ENCODE peak calls at places on chromosomes 2 and 18, in nine cellular contexts. P is heart left ventricle, K is ovary, S is GM12878, G is HCT116, W is Peyer's patch, R is tibial nerve, D is right lobe of liver, U is HepG2. I is an unnamed sample.

GRCh38 chr2:237942512-237942897 is 24.3 kb upstream of the UBE2F start:
- DNase-seq in P (no peak), K (no peak), S (no peak), G (no peak), W (no peak), R (no peak), D (no peak), U (no peak), I (no peak)

GRCh38 chr2:96763511-96764252 is 3.0 kb downstream of the CNNM4 start:
- DNase-seq in P (no peak), K (no peak), S (no peak), G (no peak), W (no peak), R (no peak), D (no peak), U (peak), I (no peak)

GRCh38 chr2:232528746-232529445 is 2.9 kb downstream of the CHRND start:
- DNase-seq in P (peak), K (no peak), S (no peak), G (no peak), W (no peak), R (no peak), D (peak), U (no peak), I (no peak)

GRCh38 chr2:167965907-167966306 is 281.5 kb downstream of the STK39 start:
- DNase-seq in P (no peak), K (no peak), S (no peak), G (no peak), W (no peak), R (no peak), D (no peak), U (no peak), I (no peak)

GRCh38 chr2:26764078-26764887 is at the start of gene SLC35F6:
- DNase-seq in P (peak), K (peak), S (no peak), G (no peak), W (peak), R (peak), D (peak), U (peak), I (peak)

GRCh38 chr2:71454221-71455010 is 1.1 kb downstream of the DYSF start:
- DNase-seq in P (peak), K (no peak), S (no peak), G (no peak), W (no peak), R (no peak), D (peak), U (no peak), I (no peak)

GRCh38 chr2:222057249-222058073 is 241.3 kb downstream of the PAX3 start:
- DNase-seq in P (no peak), K (no peak), S (no peak), G (no peak), W (no peak), R (no peak), D (no peak), U (no peak), I (no peak)

GRCh38 chr2:154375625-154376020 is 322.9 kb upstream of the KCNJ3 start:
- DNase-seq in P (no peak), K (no peak), S (no peak), G (peak), W (no peak), R (no peak), D (no peak), U (peak), I (no peak)

GRCh38 chr2:70901235-70902066 is 34.2 kb upstream of the ATP6V1B1 start:
- DNase-seq in P (no peak), K (no peak), S (no peak), G (no peak), W (no peak), R (no peak), D (no peak), U (no peak), I (no peak)

GRCh38 chr2:59826177-59826576 is 727.3 kb downstream of the BCL11A start:
- DNase-seq in P (no peak), K (no peak), S (no peak), G (no peak), W (no peak), R (no peak), D (no peak), U (no peak), I (no peak)

GRCh38 chr2:222753251-222753824 is 81.9 kb downstream of the MOGAT1 start:
- DNase-seq in P (peak), K (peak), S (no peak), G (no peak), W (no peak), R (peak), D (no peak), U (no peak), I (peak)

GRCh38 chr2:174331731-174332606 is 2.8 kb upstream of the SP9 start:
- DNase-seq in P (no peak), K (no peak), S (no peak), G (no peak), W (no peak), R (no peak), D (no peak), U (no peak), I (no peak)

DNA sequence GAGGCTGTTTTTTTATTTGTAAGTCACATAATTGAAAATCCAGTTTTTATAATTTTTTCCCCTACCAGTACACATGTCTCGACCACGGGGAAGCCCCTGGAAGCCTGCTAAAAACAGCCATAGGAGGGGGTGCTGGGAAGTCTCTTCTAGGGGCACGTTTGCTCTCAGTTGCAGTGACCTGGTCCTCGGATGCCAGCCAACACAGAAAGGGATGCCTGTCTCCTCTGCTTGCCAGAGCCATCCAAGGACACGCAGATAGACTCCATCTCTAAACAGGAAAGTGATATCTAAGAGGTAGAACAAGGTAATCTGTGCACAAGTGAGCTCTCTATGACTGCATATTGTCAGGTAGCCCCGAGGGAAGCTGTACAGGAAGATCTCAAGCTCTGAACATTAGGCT is 255.8 kb downstream of the SETBP1 start:
- DNase-seq in P (no peak), K (no peak), S (no peak), G (no peak), W (no peak), R (no peak), D (no peak), U (no peak), I (no peak)
- TF ChIP-seq POLR2A in P (no peak), K (no peak), S (no peak), G (no peak), W (no peak), R (no peak), D (no peak), U (no peak), I (no peak)

GRCh38 chr2:54965425-54965824 is 84.8 kb downstream of the RTN4 start:
- DNase-seq in P (no peak), K (no peak), S (no peak), G (no peak), W (no peak), R (no peak), D (no peak), U (no peak), I (no peak)

GRCh38 chr2:54962511-54962910 is 87.7 kb downstream of the RTN4 start:
- DNase-seq in P (no peak), K (no peak), S (no peak), G (no peak), W (no peak), R (no peak), D (no peak), U (no peak), I (no peak)

GRCh38 chr2:54964271-54964670 is 86.0 kb downstream of the RTN4 start:
- DNase-seq in P (no peak), K (no peak), S (no peak), G (no peak), W (no peak), R (no peak), D (no peak), U (no peak), I (no peak)

GRCh38 chr2:54960118-54960517 is 90.1 kb downstream of the RTN4 start:
- DNase-seq in P (no peak), K (no peak), S (no peak), G (no peak), W (no peak), R (no peak), D (no peak), U (no peak), I (no peak)

DNA sequence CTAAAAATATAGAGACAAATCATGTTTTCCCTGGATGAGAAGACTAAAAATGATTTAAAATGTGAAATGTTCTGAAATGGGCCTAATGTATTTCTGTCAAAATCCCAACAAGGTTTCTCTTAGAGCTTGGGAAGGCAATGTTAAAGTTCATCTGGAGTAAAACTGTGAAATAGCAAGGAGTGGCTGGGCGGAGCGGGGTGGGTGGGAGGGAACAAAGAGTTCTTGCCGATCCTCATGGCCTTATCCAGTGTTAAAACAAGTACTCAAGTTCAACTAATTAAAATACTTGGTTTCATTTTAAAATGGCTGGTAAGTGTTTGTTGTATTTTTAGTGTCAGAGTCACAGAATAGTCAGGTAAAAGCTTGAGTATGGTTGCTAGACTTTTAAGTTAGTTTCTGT is 87.3 kb downstream of the RTN4 start:
- DNase-seq in P (no peak), K (no peak), S (no peak), G (no peak), W (no peak), R (no peak), D (no peak), U (no peak), I (no peak)
- H3K27ac ChIP-seq in P (no peak), K (no peak), S (no peak), G (no peak), W (peak), R (peak), D (no peak), U (no peak), I (no peak)

GRCh38 chr2:216695401-216695821 is at the start of gene IGFBP5:
- DNase-seq in P (peak), K (peak), S (no peak), G (no peak), W (peak), R (peak), D (no peak), U (no peak), I (peak)

GRCh38 chr2:216694201-216694825 is 1.0 kb downstream of the IGFBP5 start:
- DNase-seq in P (peak), K (no peak), S (no peak), G (no peak), W (no peak), R (no peak), D (no peak), U (no peak), I (peak)

GRCh38 chr2:216696321-216696720 is 972 bp upstream of the IGFBP5 start:
- DNase-seq in P (no peak), K (no peak), S (no peak), G (no peak), W (no peak), R (no peak), D (no peak), U (no peak), I (no peak)

GRCh38 chr2:216693414-216694100 is 1.8 kb downstream of the IGFBP5 start:
- DNase-seq in P (no peak), K (no peak), S (no peak), G (no peak), W (no peak), R (no peak), D (no peak), U (no peak), I (no peak)

DNA sequence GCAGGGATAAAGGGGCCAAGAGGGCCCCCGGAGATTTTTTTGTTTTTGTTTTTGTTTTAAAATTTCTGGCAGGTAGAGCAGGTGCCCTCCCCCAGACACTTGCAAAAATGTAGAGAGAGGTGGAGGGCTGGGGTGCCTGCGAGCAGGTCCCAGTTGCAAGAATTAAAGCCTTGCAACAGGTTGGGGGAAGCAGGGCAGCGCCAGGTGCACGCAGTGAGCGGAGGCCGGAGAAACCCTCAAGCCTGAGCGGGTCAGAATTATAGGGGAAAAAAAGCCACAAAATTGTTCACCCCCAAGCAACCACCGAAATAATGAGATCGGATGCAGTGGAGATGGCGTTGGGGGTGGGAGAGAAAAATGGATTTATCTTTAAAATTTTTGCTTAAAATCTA is 527 bp downstream of the IGFBP5 start:
- DNase-seq in P (no peak), K (no peak), S (no peak), G (no peak), W (no peak), R (no peak), D (no peak), U (no peak), I (no peak)
- TF ChIP-seq POLR2A in P (no peak), K (no peak), S (no peak), G (no peak), W (no peak), R (no peak), D (no peak), U (no peak), I (no peak)

DNA sequence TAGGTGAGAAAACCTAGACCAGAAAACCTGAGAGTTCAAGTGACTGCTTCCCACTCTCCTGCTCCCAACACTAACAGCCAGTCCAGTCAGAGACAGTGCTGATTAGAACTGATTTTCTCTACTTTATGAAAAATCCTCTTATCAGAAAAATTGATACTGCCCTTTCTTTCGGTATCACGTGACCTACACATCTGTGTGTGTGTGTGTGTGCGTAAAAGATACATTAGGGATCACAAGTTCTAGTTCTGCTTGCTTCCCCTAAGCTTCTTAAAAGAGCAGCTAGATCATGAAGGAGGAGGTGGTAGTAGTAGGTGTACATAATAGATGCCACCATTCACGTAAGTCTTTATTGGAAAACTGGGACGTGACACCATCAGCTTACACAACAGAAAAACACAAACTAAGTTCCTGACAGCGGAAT is 1.5 kb downstream of the ARL5A start:
- DNase-seq in P (no peak), K (no peak), S (no peak), G (no peak), W (no peak), R (peak), D (no peak), U (no peak), I (no peak)
- H3K27ac ChIP-seq in P (peak), K (no peak), S (peak), G (no peak), W (no peak), R (peak), D (no peak), U (peak), I (peak)

GRCh38 chr2:8535398-8535755 is 146.5 kb upstream of the ID2 start:
- DNase-seq in P (no peak), K (no peak), S (no peak), G (no peak), W (no peak), R (no peak), D (no peak), U (no peak), I (no peak)

GRCh38 chr2:8537572-8538155 is 144.2 kb upstream of the ID2 start:
- DNase-seq in P (no peak), K (no peak), S (no peak), G (no peak), W (no peak), R (no peak), D (no peak), U (no peak), I (no peak)

GRCh38 chr2:8536686-8537571 is 144.9 kb upstream of the ID2 start:
- DNase-seq in P (no peak), K (no peak), S (no peak), G (no peak), W (no peak), R (no peak), D (peak), U (no peak), I (peak)

GRCh38 chr2:8534729-8535397 is 147.0 kb upstream of the ID2 start:
- DNase-seq in P (peak), K (peak), S (no peak), G (no peak), W (no peak), R (peak), D (peak), U (peak), I (peak)

DNA sequence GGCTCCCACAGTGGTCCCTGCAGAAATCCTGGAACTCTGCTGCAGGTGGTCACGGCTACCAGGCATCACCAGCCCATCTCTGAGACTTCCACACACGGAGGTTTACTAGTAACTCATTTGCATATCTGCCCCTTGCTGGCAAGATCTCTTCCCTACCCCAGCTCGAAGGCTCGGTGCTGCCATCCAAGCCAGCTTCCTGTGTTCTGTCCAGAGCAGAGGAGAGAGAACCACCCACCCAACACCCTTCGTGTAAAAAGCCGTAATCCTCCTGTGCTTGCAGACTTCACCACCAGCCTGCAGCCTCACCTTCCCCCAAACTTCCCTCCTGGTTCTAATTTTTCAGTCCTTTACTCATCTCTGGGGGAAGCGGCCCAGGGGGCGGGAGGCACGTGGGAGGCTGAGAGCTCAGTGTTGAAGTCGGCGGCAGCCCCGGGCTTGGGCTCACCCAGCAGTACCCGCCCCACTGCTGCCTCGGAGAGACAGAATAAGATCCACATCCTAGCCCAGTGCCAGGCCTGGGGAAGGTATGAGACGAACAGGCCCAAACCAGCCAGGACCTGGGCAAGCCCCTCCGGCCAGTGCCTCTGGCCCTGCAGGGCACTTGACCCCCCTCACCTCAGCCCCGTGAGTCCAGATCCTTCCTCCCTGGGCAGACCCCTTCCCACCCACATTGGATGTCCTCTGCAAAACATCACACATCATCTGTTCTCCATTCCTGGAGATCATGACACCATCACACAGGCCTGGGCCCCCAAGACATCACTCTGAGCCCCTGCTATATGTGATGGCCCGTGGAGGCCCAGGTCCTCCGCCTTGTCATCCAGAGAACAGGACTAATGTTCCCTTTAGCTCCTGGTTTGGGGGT is 145.8 kb upstream of the ID2 start:
- DNase-seq in P (no peak), K (no peak), S (no peak), G (no peak), W (no peak), R (no peak), D (peak), U (no peak), I (no peak)
- TF ChIP-seq POLR2A in P (no peak), K (no peak), S (no peak), G (no peak), W (no peak), R (no peak), D (no peak), U (no peak), I (no peak)

GRCh38 chr2:69620870-69621269 is 22.7 kb downstream of the AAK1 start:
- DNase-seq in P (no peak), K (no peak), S (no peak), G (no peak), W (no peak), R (no peak), D (no peak), U (no peak), I (no peak)

GRCh38 chr2:69617744-69618143 is 25.8 kb downstream of the AAK1 start:
- DNase-seq in P (no peak), K (no peak), S (no peak), G (no peak), W (no peak), R (no peak), D (no peak), U (no peak), I (no peak)

GRCh38 chr2:69618362-69618761 is 25.2 kb downstream of the AAK1 start:
- DNase-seq in P (no peak), K (no peak), S (no peak), G (no peak), W (no peak), R (peak), D (no peak), U (no peak), I (no peak)

GRCh38 chr2:69621440-69621839 is 22.1 kb downstream of the AAK1 start:
- DNase-seq in P (no peak), K (no peak), S (no peak), G (no peak), W (no peak), R (no peak), D (no peak), U (no peak), I (no peak)

DNA sequence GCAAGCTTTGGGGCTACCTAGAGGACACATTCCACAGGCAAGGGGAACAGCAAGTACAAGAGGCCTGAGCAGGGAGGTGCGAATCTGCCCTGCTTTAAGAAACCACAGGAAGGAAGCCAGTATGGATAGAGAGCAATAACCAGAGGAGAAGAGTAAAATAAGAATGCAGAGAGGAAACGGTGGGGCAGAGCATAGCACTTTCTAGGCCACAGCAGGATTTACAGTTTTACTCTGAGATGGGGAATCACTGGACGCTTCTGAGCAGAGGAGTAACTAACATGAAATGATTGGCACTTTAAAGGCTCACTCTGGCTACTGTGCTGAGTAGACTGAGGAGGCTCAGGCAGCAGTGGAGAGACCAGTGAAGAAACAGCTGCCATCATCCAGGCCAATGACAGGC is 23.8 kb downstream of the AAK1 start:
- DNase-seq in P (no peak), K (no peak), S (no peak), G (no peak), W (no peak), R (no peak), D (no peak), U (no peak), I (no peak)
- H3K27ac ChIP-seq in P (no peak), K (no peak), S (no peak), G (no peak), W (no peak), R (no peak), D (no peak), U (no peak), I (no peak)

DNA sequence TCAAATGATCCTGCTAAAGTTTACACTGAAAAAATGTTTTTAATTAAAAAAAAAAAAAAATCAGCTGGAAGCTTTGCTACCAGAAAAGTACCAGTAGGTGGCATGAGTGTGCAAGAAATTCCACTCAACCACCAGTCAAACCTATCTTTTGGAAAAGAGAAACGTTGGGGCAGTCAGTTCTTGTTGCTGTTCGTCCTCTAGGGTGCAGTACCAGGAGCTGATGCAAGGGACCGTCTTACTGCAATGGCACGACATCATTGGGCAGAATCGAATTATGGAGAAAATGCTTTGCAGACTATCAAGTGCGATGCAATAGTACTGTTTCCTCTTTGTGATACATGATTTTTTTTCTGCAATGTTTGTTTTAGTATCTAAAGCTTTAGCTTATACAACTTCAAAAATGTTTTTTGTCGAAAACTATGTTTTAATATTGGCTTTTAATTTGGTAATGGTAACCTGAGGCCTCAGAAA is 18.3 kb downstream of the YPEL5 start:
- DNase-seq in P (peak), K (peak), S (peak), G (peak), W (peak), R (peak), D (no peak), U (peak), I (peak)
- TF ChIP-seq POLR2A in P (no peak), K (no peak), S (no peak), G (no peak), W (no peak), R (no peak), D (no peak), U (no peak), I (no peak)